ENCODE peak calls at places on chromosomes 2 and 18, in five cellular contexts. O, L, Q, J and U are unnamed samples.

GRCh38 chr2:191384829-191385228 is 139.6 kb downstream of the MYO1B start:
- DNase-seq in L (no peak), O (no peak), J (no peak), Q (no peak), U (no peak)

GRCh38 chr2:170022692-170023091 is 155.3 kb upstream of the MYO3B start:
- DNase-seq in Q (peak; percentile 34), J (no peak), O (no peak), L (no peak), U (no peak)

GRCh38 chr18:6741290-6741689 is 11.8 kb downstream of the ARHGAP28 start:
- DNase-seq in O (no peak), Q (peak; percentile 95), L (no peak), J (no peak), U (no peak)

GRCh38 chr2:60285476-60286316 is 267.8 kb downstream of the BCL11A start:
- DNase-seq in Q (no peak), O (no peak), J (no peak), L (no peak), U (no peak)

GRCh38 chr2:65057391-65058052 is 1.3 kb downstream of the CEP68 start:
- DNase-seq in O (peak; percentile 68), J (no peak), L (peak; percentile 67), Q (no peak), U (peak; percentile 75)

GRCh38 chr2:222900354-222900753 is 39.5 kb downstream of the ACSL3 start:
- DNase-seq in L (no peak), O (no peak), Q (peak; percentile 61), J (no peak), U (no peak)

GRCh38 chr2:171226471-171226870 is 65.8 kb upstream of the TLK1 start:
- DNase-seq in L (no peak), O (no peak), Q (no peak), J (no peak), U (no peak)

GRCh38 chr2:11128258-11128951 is 26.9 kb upstream of the SLC66A3 start:
- DNase-seq in J (no peak), L (no peak), O (no peak), Q (no peak), U (no peak)

GRCh38 chr2:234393352-234393751 is 103.5 kb downstream of the ARL4C start:
- DNase-seq in O (no peak), L (no peak), J (no peak), Q (no peak), U (no peak)

GRCh38 chr2:28286678-28287077 is 106.0 kb upstream of the FOSL2 start:
- DNase-seq in L (no peak), Q (no peak), J (no peak), O (no peak), U (no peak)

GRCh38 chr2:164757934-164758695 is 83.5 kb downstream of the COBLL1 start:
- DNase-seq in Q (no peak), J (no peak), O (no peak), L (no peak), U (no peak)

GRCh38 chr2:10004836-10005235 is 38.5 kb upstream of the KLF11 start:
- DNase-seq in O (no peak), J (no peak), L (no peak), Q (no peak), U (no peak)

GRCh38 chr2:182852090-182852489 is 14.3 kb downstream of the FRZB start:
- DNase-seq in L (peak; percentile 68), O (no peak), J (no peak), Q (no peak), U (no peak)